ENCODE peak calls at places on chromosomes 7 and 10, in five cellular contexts. Z, G, T, S and A are unnamed samples. For H3K4me1, the result is how much of the 10 kb centered on the place peaks cover.

GRCh38 chr7:150968698-150969482 is 9.2 kb downstream of the KCNH2 start:
- DNase-seq in Z (no peak), G (no peak), T (peak), S (no peak), A (no peak)

GRCh38 chr10:25934673-25935139 is 677 bp downstream of the MYO3A start:
- DNase-seq in Z (no peak), G (no peak), T (peak), S (peak), A (peak)

GRCh38 chr10:95391570-95392249 is 100.9 kb upstream of the PDLIM1 start:
- DNase-seq in Z (no peak), G (no peak), T (no peak), S (peak), A (peak)

GRCh38 chr7:29177963-29178612 is 16.5 kb upstream of the CHN2 start:
- DNase-seq in Z (no peak), G (peak), T (no peak), S (no peak), A (no peak)

GRCh38 chr7:117014673-117015133 is 61.4 kb downstream of the ST7 start:
- DNase-seq in Z (no peak), G (peak), T (no peak), S (no peak), A (no peak)

GRCh38 chr7:105173586-105173985 is 159.6 kb downstream of the KMT2E start:
- DNase-seq in Z (no peak), G (no peak), T (no peak), S (no peak), A (no peak)

GRCh38 chr7:43586251-43586900 is 3.5 kb downstream of the STK17A start:
- DNase-seq in Z (no peak), G (no peak), T (no peak), S (peak), A (no peak)

GRCh38 chr7:28672397-28672797 is 260.1 kb downstream of the CREB5 start:
- DNase-seq in Z (no peak), G (no peak), T (no peak), S (no peak), A (peak)

GRCh38 chr7:7881581-7881980 is 87.0 kb upstream of the GLCCI1 start:
- DNase-seq in Z (no peak), G (no peak), T (no peak), S (no peak), A (no peak)

GRCh38 chr10:31947144-31947926 is 18.7 kb upstream of the ARHGAP12 start:
- DNase-seq in Z (no peak), G (no peak), T (no peak), S (no peak), A (no peak)

GRCh38 chr10:132266594-132267161 is 41.1 kb downstream of the STK32C start:
- DNase-seq in Z (no peak), G (no peak), T (peak), S (no peak), A (no peak)

GRCh38 chr7:100516135-100516812 is 22.7 kb upstream of the AGFG2 start:
- DNase-seq in Z (peak), G (peak), T (no peak), S (peak), A (peak)

GRCh38 chr10:59283456-59284082 is 78.8 kb downstream of the FAM13C start:
- DNase-seq in Z (no peak), G (no peak), T (no peak), S (no peak), A (peak)

GRCh38 chr7:143384741-143385631 is 3.8 kb downstream of the ZYX start:
- DNase-seq in Z (no peak), G (no peak), T (no peak), S (no peak), A (peak)

GRCh38 chr10:44827431-44828006 is 83.6 kb upstream of the TMEM72 start:
- DNase-seq in Z (no peak), G (no peak), T (no peak), S (no peak), A (no peak)

GRCh38 chr10:30434273-30435067 is 486 bp downstream of the MAP3K8 start:
- DNase-seq in Z (peak), G (peak), T (peak), S (peak), A (peak)
- H3K4me1 ChIP-seq in Z (under half), G (half or more), T (under half), S (under half), A (under half)

GRCh38 chr7:101934618-101935017 is 117.2 kb downstream of the CUX1 start:
- DNase-seq in Z (no peak), G (no peak), T (no peak), S (no peak), A (peak)

GRCh38 chr7:101932053-101932452 is 114.6 kb downstream of the CUX1 start:
- DNase-seq in Z (no peak), G (no peak), T (no peak), S (no peak), A (no peak)

GRCh38 chr7:101935521-101936141 is 118.2 kb downstream of the CUX1 start:
- DNase-seq in Z (no peak), G (peak), T (no peak), S (no peak), A (peak)

GRCh38 chr7:101933028-101933427 is 115.6 kb downstream of the CUX1 start:
- DNase-seq in Z (no peak), G (no peak), T (no peak), S (no peak), A (no peak)

GRCh38 chr7:101933685-101934084 is 116.3 kb downstream of the CUX1 start:
- DNase-seq in Z (no peak), G (no peak), T (no peak), S (no peak), A (no peak)
- H3K27ac ChIP-seq in Z (no peak), G (peak), T (no peak), S (no peak), A (no peak)

DNA sequence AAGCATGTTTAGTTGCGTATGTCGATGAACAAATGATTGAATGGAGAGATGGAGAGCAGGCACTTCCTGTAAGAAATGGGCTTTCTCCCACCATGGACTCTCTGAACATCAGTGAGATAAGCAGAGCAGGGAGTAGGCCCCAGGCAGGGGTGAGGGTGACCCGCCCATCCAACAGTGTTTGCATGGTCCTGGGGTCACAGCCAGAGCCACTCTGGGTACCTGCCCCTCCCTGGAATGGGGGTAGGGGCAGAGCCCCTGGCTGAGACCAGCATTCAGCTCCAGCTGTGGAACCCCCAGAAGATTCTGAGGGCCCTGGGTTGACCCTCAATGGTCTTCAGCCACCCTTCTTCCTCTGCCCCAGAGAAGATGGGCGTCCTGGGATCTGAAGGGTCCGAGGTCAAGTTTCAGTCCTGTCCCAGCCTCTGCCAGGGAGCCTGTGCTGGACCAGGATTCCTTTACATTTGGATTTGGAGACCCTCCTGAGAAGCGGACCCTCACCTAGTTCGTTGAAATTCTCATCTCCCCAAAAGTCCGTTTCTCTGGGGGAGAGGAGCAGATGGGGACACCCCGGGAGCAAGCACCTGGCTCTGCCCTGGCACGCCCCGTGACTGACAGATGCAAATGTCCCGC is 2.4 kb upstream of the FGF8 start:
- DNase-seq in Z (no peak), G (peak), T (no peak), S (no peak), A (no peak)
- H3K4me3 ChIP-seq in Z (no peak), G (peak), T (no peak), S (peak), A (no peak)

DNA sequence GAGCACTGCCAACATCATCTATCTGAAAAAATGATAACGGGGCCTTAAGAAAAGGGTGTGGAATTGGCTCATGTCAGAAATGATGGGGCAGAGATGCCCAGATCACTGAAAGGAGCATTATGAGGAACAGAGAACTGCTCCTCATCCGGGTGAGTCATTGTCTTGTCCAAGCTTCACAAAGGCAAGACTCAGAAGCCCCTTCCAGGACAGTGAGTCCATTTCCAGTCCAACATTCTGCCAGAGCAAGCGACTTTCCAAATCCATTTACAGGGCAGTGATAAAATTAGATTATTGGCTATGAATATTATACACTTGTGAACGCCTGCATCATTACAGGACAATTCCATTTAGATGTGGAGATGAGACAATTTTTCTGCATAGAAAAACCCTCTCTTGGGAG is 159.8 kb downstream of the NRP1 start:
- DNase-seq in Z (no peak), G (no peak), T (no peak), S (no peak), A (peak)
- H3K4me1 ChIP-seq in Z (under half), G (under half), T (under half), S (under half), A (under half)

DNA sequence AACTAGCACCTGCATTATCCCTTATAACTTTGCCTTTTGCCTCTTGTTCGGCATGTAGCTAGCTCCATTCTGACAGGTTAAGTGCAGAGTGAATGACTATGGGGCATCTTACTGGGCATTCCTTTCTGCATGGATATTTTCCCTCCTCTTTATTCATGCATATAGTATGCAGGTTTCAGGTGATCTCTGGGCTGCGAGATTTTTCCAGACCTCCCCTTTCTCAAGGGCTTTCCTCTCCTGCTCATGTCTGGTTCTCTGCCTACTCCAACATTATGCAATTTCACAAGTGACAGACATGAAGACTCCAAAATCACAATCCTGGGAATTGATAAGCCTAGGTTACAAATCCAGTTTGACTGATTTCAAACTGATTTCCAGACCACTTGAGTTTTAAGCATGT is 503.8 kb downstream of the NXPH1 start:
- DNase-seq in Z (no peak), G (no peak), T (no peak), S (no peak), A (no peak)
- H3K27ac ChIP-seq in Z (no peak), G (no peak), T (no peak), S (no peak), A (no peak)